ENCODE peak calls at places on chromosomes 2 and 18, in ten cellular contexts. L is suprapubic skin; F is tibial artery; A is Panc1; I is HCT116; Q is right atrium auricular region; V is fibroblast of lung; G is CD4-positive, CD25-positive, alpha-beta regulatory T cell; C is Peyer's patch; N is HepG2. T is an unnamed sample.

GRCh38 chr2:63842149-63843061 is 709 bp downstream of the UGP2 start:
- DNase-seq in F (peak; percentile 77), C (peak; percentile 56), A (no peak), V (peak; percentile 65), I (no peak), L (peak; percentile 74), G (no peak), N (peak; percentile 73), Q (peak; percentile 62), T (peak; percentile 70)

GRCh38 chr18:64876833-64877232 is 727.9 kb upstream of the LINC00305 start:
- DNase-seq in C (no peak), V (no peak), Q (no peak), F (no peak), G (no peak), N (no peak), I (no peak), A (no peak), L (no peak), T (no peak)

GRCh38 chr2:37425408-37425807 is 81.0 kb downstream of the QPCT start:
- DNase-seq in A (no peak), N (no peak), I (no peak), F (no peak), G (no peak), Q (no peak), V (no peak), C (no peak), L (no peak), T (no peak)

GRCh38 chr2:117432746-117433145 is 381.7 kb upstream of the DDX18 start:
- DNase-seq in C (no peak), I (no peak), V (no peak), L (no peak), Q (no peak), F (no peak), G (no peak), A (no peak), N (no peak), T (no peak)

GRCh38 chr2:158815166-158815565 is 20.0 kb downstream of the DAPL1 start:
- DNase-seq in F (no peak), I (no peak), L (no peak), G (no peak), Q (no peak), A (no peak), N (no peak), C (no peak), V (peak; percentile 23), T (no peak)

GRCh38 chr2:31414601-31415241 is at the start of gene XDH:
- DNase-seq in Q (no peak), G (no peak), N (no peak), F (no peak), L (no peak), A (no peak), V (no peak), I (no peak), C (no peak), T (no peak)

GRCh38 chr2:171883275-171883893 is 10.7 kb downstream of the SLC25A12 start:
- DNase-seq in C (no peak), V (no peak), F (no peak), Q (no peak), A (no peak), I (no peak), G (no peak), N (no peak), L (no peak), T (no peak)

GRCh38 chr2:8170552-8170951 is 511.3 kb upstream of the ID2 start:
- DNase-seq in G (no peak), F (no peak), N (no peak), C (no peak), L (no peak), Q (no peak), I (no peak), V (no peak), A (no peak), T (no peak)

GRCh38 chr2:147110317-147110716 is 734.5 kb upstream of the ACVR2A start:
- DNase-seq in I (no peak), L (no peak), G (no peak), F (no peak), V (peak; percentile 47), N (no peak), Q (no peak), A (no peak), C (no peak), T (no peak)

GRCh38 chr2:45731146-45731545 is 79.7 kb downstream of the PRKCE start:
- DNase-seq in A (no peak), G (no peak), Q (no peak), N (no peak), V (peak; percentile 53), C (no peak), L (no peak), F (no peak), I (no peak), T (no peak)

GRCh38 chr18:3653859-3654441 is 204.0 kb downstream of the TGIF1 start:
- DNase-seq in N (no peak), I (no peak), A (peak; percentile 43), L (no peak), G (no peak), F (no peak), Q (no peak), C (no peak), V (no peak), T (no peak)

GRCh38 chr18:3654442-3655253 is 204.7 kb downstream of the TGIF1 start:
- DNase-seq in Q (no peak), V (no peak), C (no peak), I (no peak), G (no peak), N (peak; percentile 72), A (no peak), F (no peak), L (no peak), T (no peak)

GRCh38 chr18:3655254-3655554 is 205.2 kb downstream of the TGIF1 start:
- DNase-seq in L (no peak), G (no peak), F (no peak), Q (no peak), A (no peak), C (no peak), N (no peak), I (no peak), V (no peak), T (no peak)

GRCh38 chr18:3652380-3653262 is 202.6 kb downstream of the TGIF1 start:
- DNase-seq in V (peak; percentile 99), L (peak; percentile 72), G (no peak), I (peak; percentile 98), A (peak; percentile 97), F (peak; percentile 69), Q (peak; percentile 88), N (peak; percentile 96), C (peak; percentile 53), T (peak; percentile 32)

DNA sequence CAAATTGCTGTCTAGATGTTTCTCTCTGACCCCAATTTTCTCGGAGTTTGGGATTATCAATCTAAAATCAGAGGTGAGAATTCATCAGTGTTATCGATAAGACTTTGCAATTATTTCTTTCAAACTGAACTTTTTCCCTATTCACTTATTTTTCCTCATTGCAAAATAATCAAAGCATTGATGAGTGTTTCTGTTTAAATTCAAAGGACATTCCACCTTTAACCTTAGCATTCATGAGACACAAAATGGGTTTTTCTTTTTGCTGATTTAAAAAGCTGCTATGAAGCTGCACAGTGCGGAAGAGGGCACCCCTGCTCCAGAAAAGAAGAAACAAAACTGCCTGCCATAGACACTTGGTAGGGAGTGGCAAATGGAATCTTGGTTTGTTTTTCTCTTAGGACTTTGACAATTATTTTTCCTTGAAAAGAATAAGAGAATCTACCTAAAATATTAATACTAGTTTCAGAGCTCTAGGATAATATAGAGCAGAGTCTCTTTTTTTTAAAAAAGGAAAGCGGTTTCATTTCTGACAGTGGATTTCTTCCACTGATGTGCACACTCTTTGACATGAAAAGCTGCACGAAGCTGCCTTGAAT is 203.4 kb downstream of the TGIF1 start:
- DNase-seq in V (no peak), L (no peak), A (no peak), F (no peak), Q (no peak), I (no peak), C (no peak), G (no peak), N (no peak), T (no peak)
- H3K4me3 ChIP-seq in V (no peak overlapping the region), L (no peak overlapping the region), A (peak overlapping the region; percentile 53), F (no peak overlapping the region), Q (no peak overlapping the region), I (peak overlapping the region; percentile 52), C (no peak overlapping the region), G (no peak overlapping the region), N (no peak overlapping the region), T (no peak overlapping the region)

DNA sequence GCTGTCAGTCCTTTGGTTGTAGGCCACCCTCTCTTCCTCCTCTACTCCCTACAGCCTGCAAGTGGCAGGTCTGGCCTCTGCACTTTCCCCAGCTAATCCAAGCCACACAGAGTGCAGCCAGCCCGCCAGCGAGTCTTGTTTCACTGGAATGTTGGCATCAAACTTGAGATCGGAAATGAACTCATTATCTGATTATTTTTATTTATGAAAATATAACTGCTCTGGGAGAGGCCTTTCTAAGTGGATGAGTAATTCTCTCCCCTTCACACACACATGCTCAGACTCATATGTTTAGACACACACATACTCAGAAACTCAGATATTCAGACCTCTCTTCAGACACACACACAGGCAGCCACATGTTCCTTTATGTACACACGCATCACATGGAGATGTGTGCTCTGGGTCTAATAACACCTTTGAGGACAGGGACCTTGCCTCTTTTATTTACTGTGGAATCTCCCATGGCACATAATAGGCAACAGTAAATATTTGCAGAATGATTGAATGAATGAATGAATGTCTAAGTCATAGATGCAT is 151.3 kb downstream of the ZFP36L2 start:
- DNase-seq in G (no peak), V (peak; percentile 99), I (no peak), N (peak; percentile 76), Q (peak; percentile 95), L (peak; percentile 91), C (peak; percentile 60), F (peak; percentile 94), A (peak; percentile 91), T (peak; percentile 71)
- H3K4me1 ChIP-seq in G (no peaks in the 10 kb centered on the region), V (peaks cover 51% of the 10 kb centered on the region), I (peaks cover 18% of the 10 kb centered on the region), N (peaks cover 60% of the 10 kb centered on the region), Q (peaks cover 69% of the 10 kb centered on the region), L (peaks cover 76% of the 10 kb centered on the region), C (peaks cover 6% of the 10 kb centered on the region), F (no peaks in the 10 kb centered on the region), A (peaks cover 39% of the 10 kb centered on the region), T (peaks cover 28% of the 10 kb centered on the region)

DNA sequence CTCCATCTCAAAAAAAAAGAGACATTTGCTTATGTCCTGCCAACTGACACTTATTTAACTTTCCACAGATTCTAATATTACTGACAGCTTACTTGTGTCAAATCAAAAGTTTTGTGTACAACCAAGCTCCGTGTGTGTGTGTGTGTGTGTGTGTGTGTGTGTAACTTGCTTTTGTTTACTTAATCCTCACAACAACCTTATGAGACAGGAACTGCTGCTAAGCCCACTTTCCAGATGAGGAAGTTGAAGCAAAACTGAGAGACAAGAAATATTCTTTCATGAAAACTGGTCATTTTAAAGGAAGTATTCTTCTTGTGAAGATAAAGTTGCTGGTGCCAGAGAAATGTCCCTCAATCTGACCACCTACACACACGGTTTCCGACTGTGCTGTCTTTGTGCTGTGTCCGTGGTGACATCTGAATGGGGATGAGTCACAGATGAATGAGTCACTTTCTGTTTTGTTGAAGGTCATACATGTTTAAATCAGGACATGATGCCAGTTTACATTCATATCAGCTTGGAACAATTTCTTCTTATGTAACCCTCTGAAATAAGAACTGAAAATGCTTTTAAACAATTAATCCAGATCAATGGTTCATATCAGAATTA is 95.3 kb downstream of the THNSL2 start:
- DNase-seq in C (no peak), F (no peak), Q (no peak), L (no peak), V (peak; percentile 0), A (peak; percentile 30), G (no peak), N (peak; percentile 86), I (peak; percentile 79), T (no peak)
- H3K27ac ChIP-seq in C (no peak overlapping the region), F (no peak overlapping the region), Q (peak overlapping the region; percentile 16), L (no peak overlapping the region), V (no peak overlapping the region), A (no peak overlapping the region), G (no peak overlapping the region), N (no peak overlapping the region), I (no peak overlapping the region), T (no peak overlapping the region)

GRCh38 chr2:186129767-186130581 is 356.1 kb upstream of the ZC3H15 start:
- DNase-seq in N (peak; percentile 75), Q (no peak), I (peak; percentile 42), F (no peak), G (no peak), C (no peak), L (no peak), V (peak; percentile 89), A (peak; percentile 22), T (no peak)
- H3K4me3 ChIP-seq in N (no peak overlapping the region), Q (no peak overlapping the region), I (no peak overlapping the region), F (no peak overlapping the region), G (no peak overlapping the region), C (no peak overlapping the region), L (no peak overlapping the region), V (no peak overlapping the region), A (no peak overlapping the region), T (no peak overlapping the region)